ENCODE peak calls at places on chromosomes 12 and 14, in five cellular contexts. T is T1000, D is HFFc6, K is DMS153, J is cardiac fibroblast. R is an unnamed sample.

GRCh38 chr12:71447691-71448660 is 8.4 kb downstream of the LGR5 start:
- DNase-seq in T (no peak), J (no peak), K (no peak), D (no peak), R (no peak)

GRCh38 chr12:45866299-45866698 is 124.1 kb downstream of the SCAF11 start:
- DNase-seq in D (no peak), J (no peak), T (no peak), K (no peak), R (no peak)

GRCh38 chr12:30823764-30824163 is 69.0 kb upstream of the CAPRIN2 start:
- DNase-seq in T (no peak), D (no peak), K (no peak), J (no peak), R (no peak)

GRCh38 chr14:95515080-95515489 is 1.4 kb downstream of the SYNE3 start:
- DNase-seq in T (peak), D (no peak), K (peak), J (no peak), R (no peak)

GRCh38 chr12:48068457-48068856 is 37.4 kb downstream of the SENP1 start:
- DNase-seq in K (no peak), T (no peak), J (no peak), D (no peak), R (no peak)

GRCh38 chr14:77026166-77026929 is 2.2 kb downstream of the IRF2BPL start:
- DNase-seq in J (peak), K (no peak), T (no peak), D (no peak), R (no peak)

GRCh38 chr12:103884316-103884715 is 43.3 kb upstream of the NT5DC3 start:
- DNase-seq in T (no peak), J (peak), D (peak), K (peak), R (peak)

GRCh38 chr12:112808176-112808575 is 16.6 kb downstream of the RPH3A start:
- DNase-seq in J (no peak), D (no peak), K (no peak), T (no peak), R (no peak)

GRCh38 chr12:67326637-67327036 is 57.5 kb downstream of the CAND1 start:
- DNase-seq in D (no peak), K (no peak), T (no peak), J (no peak), R (no peak)

R was measured in NCI-H524 treated with DMSO at 0.1 percent for 48 hours.